ENCODE peak calls at places on chromosomes 13 and 19, in six cellular contexts. D is neural progenitor cell, H is pancreas, L is kidney, K is foreskin keratinocyte, T is tibial nerve. U is an unnamed sample.

GRCh38 chr13:43087960-43088580 is 64.7 kb downstream of the DNAJC15 start:
- DNase-seq in T (no peak), L (no peak), D (no peak), K (no peak), H (no peak), U (no peak)

GRCh38 chr13:51921790-51922740 is 60.3 kb downstream of the CCDC70 start:
- DNase-seq in K (no peak), L (no peak), D (no peak), T (no peak), H (peak), U (no peak)

GRCh38 chr13:72290962-72291681 is 424.1 kb upstream of the DACH1 start:
- DNase-seq in T (no peak), D (no peak), K (peak), H (no peak), L (no peak), U (no peak)

GRCh38 chr13:113144255-113144629 is 14.2 kb upstream of the PROZ start:
- DNase-seq in T (no peak), H (no peak), K (no peak), D (no peak), L (peak), U (peak)

GRCh38 chr13:108213946-108214345 is 1.4 kb downstream of the LIG4 start:
- DNase-seq in D (peak), T (no peak), H (no peak), L (no peak), K (peak), U (no peak)

GRCh38 chr19:49448432-49448786 is 3.2 kb downstream of the PIH1D1 start:
- DNase-seq in H (no peak), L (no peak), K (no peak), T (no peak), D (no peak), U (no peak)

GRCh38 chr19:47391510-47392223 is 27.7 kb downstream of the MEIS3 start:
- DNase-seq in K (peak), D (peak), T (peak), H (peak), L (peak), U (peak)

GRCh38 chr19:41297628-41298326 is 12.2 kb upstream of the CCDC97 start:
- DNase-seq in K (no peak), L (no peak), D (no peak), H (no peak), T (no peak), U (no peak)

GRCh38 chr13:76455960-76456359 is 430.2 kb downstream of the KCTD12 start:
- DNase-seq in K (no peak), H (no peak), T (no peak), D (no peak), L (no peak), U (no peak)

GRCh38 chr13:76454991-76455390 is 431.2 kb downstream of the KCTD12 start:
- DNase-seq in K (no peak), H (no peak), D (peak), T (no peak), L (no peak), U (no peak)
- TF ChIP-seq CTCF in K (no peak), H (no peak), D (no peak), T (no peak), L (no peak), U (no peak)

GRCh38 chr19:16185123-16185924 is at the start of gene FAM32A:
- DNase-seq in T (peak), D (peak), L (peak), K (peak), H (peak), U (peak)
- TF ChIP-seq CTCF in T (peak), D (peak), L (peak), K (peak), H (peak), U (peak)

GRCh38 chr13:60623131-60623530 is 226.1 kb downstream of the TDRD3 start:
- DNase-seq in H (no peak), T (no peak), K (peak), D (no peak), L (no peak), U (no peak)

GRCh38 chr13:60629158-60629557 is 232.1 kb downstream of the TDRD3 start:
- DNase-seq in H (no peak), T (no peak), K (no peak), D (peak), L (no peak), U (no peak)

GRCh38 chr13:60627071-60627686 is 230.2 kb downstream of the TDRD3 start:
- DNase-seq in K (no peak), T (peak), H (no peak), L (no peak), D (peak), U (no peak)
- TF ChIP-seq CTCF in K (peak), T (peak), H (no peak), L (peak), D (peak), U (peak)

DNA sequence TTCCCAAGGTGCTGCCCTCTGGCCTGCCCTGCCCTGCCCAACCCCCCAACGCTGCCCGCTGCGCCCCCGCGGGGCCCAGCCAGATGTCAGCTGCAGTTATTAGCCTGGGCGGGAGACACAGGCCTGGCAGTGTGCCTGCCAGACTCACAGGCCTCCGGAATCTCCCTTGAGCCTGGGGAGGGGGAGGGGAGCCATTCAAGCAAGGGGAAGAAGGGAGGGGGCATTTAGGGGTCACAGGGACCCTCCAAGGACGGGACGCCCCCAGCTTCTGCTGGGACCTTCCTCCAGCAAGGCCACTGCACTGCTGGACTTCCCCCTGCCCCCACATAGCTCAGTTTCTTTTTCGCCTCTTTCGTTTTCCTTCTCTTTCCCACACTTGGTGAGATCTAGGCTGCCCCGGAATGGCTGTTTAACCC is 2.6 kb upstream of the JUNB start:
- DNase-seq in H (peak), T (peak), L (peak), K (no peak), D (peak), U (no peak)
- TF ChIP-seq CTCF in H (no peak), T (no peak), L (no peak), K (peak), D (no peak), U (no peak)